ENCODE peak calls at places on chromosomes 1 and 21, in five cellular contexts. F is cardiac muscle cell, E is breast epithelium, G is BE2C, H is mammary epithelial cell. Z is an unnamed sample. For H3K9me3, H3K4me1 and H3K36me3, the result is how much of the 10 kb centered on the place peaks cover.

GRCh38 chr1:109791495-109792040 is 27.8 kb upstream of the EPS8L3 start:
- DNase-seq in E (peak), H (no peak), F (no peak), G (no peak), Z (no peak)

GRCh38 chr1:29649375-29650040 is 413.2 kb downstream of the PTPRU start:
- DNase-seq in F (no peak), E (no peak), G (peak), H (peak), Z (peak)

GRCh38 chr21:15051652-15052554 is 12.9 kb downstream of the NRIP1 start:
- DNase-seq in E (no peak), F (peak), H (no peak), G (no peak), Z (no peak)

GRCh38 chr1:225354906-225355305 is 72.9 kb downstream of the LBR start:
- DNase-seq in E (no peak), G (no peak), H (no peak), F (no peak), Z (no peak)

GRCh38 chr1:9294910-9295636 is 2.4 kb downstream of the SPSB1 start:
- DNase-seq in G (no peak), E (no peak), F (peak), H (peak), Z (no peak)

GRCh38 chr1:101314244-101314643 is 77.4 kb downstream of the S1PR1 start:
- DNase-seq in G (no peak), E (no peak), F (peak), H (peak), Z (no peak)

GRCh38 chr1:151312439-151313225 is 14.6 kb downstream of the PI4KB start:
- DNase-seq in E (no peak), F (no peak), H (no peak), G (no peak), Z (no peak)

GRCh38 chr21:40386301-40386911 is 460.6 kb downstream of the DSCAM start:
- DNase-seq in H (peak), E (peak), G (peak), F (peak), Z (peak)

GRCh38 chr1:231192620-231193163 is 30.8 kb downstream of the TRIM67 start:
- DNase-seq in G (peak), E (no peak), F (peak), H (no peak), Z (peak)

GRCh38 chr21:36917487-36918158 is 48.8 kb downstream of the HLCS start:
- DNase-seq in G (no peak), F (peak), E (no peak), H (no peak), Z (no peak)

GRCh38 chr1:181424786-181425403 is 58.4 kb upstream of the CACNA1E start:
- DNase-seq in G (peak), H (peak), E (peak), F (peak), Z (peak)

GRCh38 chr1:182845894-182846293 is 6.7 kb downstream of the DHX9 start:
- DNase-seq in G (no peak), F (no peak), H (no peak), E (no peak), Z (no peak)

GRCh38 chr1:162316187-162316586 is 60.5 kb downstream of the SPATA46 start:
- DNase-seq in G (no peak), H (no peak), E (no peak), F (no peak), Z (no peak)

GRCh38 chr21:35342440-35342839 is 293.3 kb upstream of the RUNX1 start:
- DNase-seq in H (no peak), E (no peak), G (no peak), F (no peak), Z (no peak)

GRCh38 chr1:110212165-110213142 is 2.3 kb downstream of the KCNC4 start:
- DNase-seq in G (no peak), H (no peak), E (no peak), F (peak), Z (no peak)

GRCh38 chr1:218079379-218079778 is 205.7 kb upstream of the RRP15 start:
- DNase-seq in G (no peak), F (no peak), E (no peak), H (no peak), Z (no peak)

GRCh38 chr1:40315795-40316594 is 1.1 kb downstream of the COL9A2 start:
- DNase-seq in E (no peak), H (no peak), F (peak), G (peak), Z (peak)

GRCh38 chr1:1431006-1431844 is 4.3 kb upstream of the VWA1 start:
- DNase-seq in E (no peak), G (no peak), F (no peak), H (no peak), Z (no peak)

GRCh38 chr1:7608628-7609295 is 162.3 kb upstream of the VAMP3 start:
- DNase-seq in H (no peak), F (no peak), E (no peak), G (no peak), Z (peak)

GRCh38 chr1:108691128-108691885 is 803 bp upstream of the PRPF38B start:
- DNase-seq in H (no peak), G (peak), F (no peak), E (no peak), Z (no peak)

GRCh38 chr21:31236528-31236927 is 107.5 kb downstream of the TIAM1 start:
- DNase-seq in E (no peak), F (no peak), H (peak), G (no peak), Z (peak)

GRCh38 chr1:208235983-208236761 is 8.0 kb downstream of the PLXNA2 start:
- DNase-seq in G (no peak), E (no peak), H (no peak), F (peak), Z (peak)

GRCh38 chr1:167330601-167331293 is 110.1 kb downstream of the POU2F1 start:
- DNase-seq in G (no peak), E (no peak), H (no peak), F (no peak), Z (no peak)

GRCh38 chr1:8496473-8496872 is 178.6 kb downstream of the SLC45A1 start:
- DNase-seq in G (no peak), F (no peak), E (no peak), H (no peak), Z (no peak)

GRCh38 chr1:44642255-44642654 is 32.0 kb downstream of the TMEM53 start:
- DNase-seq in E (no peak), G (no peak), H (no peak), F (no peak), Z (no peak)

DNA sequence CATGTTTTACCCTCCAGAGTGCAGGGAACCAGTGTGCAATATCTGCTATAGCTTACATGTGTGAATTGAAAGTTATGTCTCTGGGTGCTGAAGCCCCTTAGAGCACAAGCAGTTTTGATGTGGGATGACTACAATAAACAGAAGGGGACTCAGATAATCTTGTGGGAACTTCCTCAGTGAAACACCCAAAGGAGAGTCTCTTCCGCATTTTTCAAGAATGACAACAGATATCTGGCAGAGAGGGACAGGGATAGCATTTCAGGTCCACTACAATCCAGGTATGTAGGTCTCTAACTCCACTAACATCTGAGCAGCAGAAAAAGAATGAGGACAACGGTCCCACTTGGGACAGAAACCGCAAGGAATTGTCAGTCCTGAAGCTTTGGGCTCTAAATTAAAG is 67.6 kb upstream of the PDE4B start:
- DNase-seq in G (no peak), H (no peak), F (no peak), E (no peak), Z (no peak)
- H3K9me3 ChIP-seq in G (under half), H (under half), F (under half), E (under half), Z (under half)

DNA sequence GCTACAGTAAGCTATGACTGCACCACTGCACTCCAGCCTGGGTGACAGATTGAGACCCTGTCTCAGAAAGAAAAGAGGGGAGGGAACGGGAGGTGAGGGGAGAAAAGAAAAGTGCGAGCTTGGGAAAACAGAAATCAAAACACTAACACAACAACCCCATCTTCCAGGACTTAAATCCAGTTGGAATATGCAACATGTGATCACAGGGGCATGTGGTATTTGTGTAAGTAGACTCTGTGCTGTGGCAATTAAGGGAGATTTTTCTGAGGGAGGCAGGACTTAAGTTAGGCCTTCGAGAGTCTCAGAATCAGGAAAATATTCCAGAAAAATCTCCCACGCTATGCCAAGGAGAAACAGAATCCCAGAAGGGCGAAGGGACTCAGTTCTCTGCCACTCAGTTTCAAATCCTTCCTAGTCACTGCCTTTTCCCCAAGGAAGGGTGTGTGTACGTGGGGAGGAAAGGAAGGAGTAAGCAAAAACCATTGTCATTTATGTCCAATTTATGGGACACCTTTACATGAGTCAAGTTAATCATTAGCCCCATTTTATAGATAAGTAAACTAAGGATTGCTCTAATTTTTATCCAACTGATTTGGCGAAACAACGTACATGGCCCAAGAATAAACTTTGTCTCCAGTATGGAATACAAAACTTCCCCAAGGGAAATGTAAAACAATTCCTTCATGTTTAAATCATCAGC is 12.3 kb downstream of the ID3 start:
- DNase-seq in H (no peak), E (no peak), F (no peak), G (no peak), Z (no peak)
- H3K4me1 ChIP-seq in H (under half), E (under half), F (under half), G (under half), Z (under half)

GRCh38 chr1:154218545-154218944 is 2.2 kb upstream of the UBAP2L start:
- DNase-seq in F (no peak), G (no peak), H (no peak), E (no peak), Z (no peak)
- H3K36me3 ChIP-seq in F (under half), G (half or more), H (under half), E (under half), Z (under half)

GRCh38 chr1:232743999-232744398 is 61.2 kb upstream of the MAP10 start:
- DNase-seq in G (no peak), F (no peak), H (no peak), E (no peak), Z (no peak)
- H3K9me3 ChIP-seq in G (under half), F (under half), H (under half), E (under half), Z (under half)